ENCODE peak calls at places on chromosomes 16 and 17, in seven cellular contexts. C is astrocyte of the spinal cord; P is GM12864; I is heart right ventricle; O is fibroblast of the aortic adventitia; B is thoracic aorta; R is CD8-positive, alpha-beta T cell. Y is an unnamed sample.

GRCh38 chr17:64264891-64265290 is 1.8 kb upstream of the TEX2 start:
- DNase-seq in C (no peak), P (no peak), I (no peak), O (no peak), B (no peak), R (no peak), Y (no peak)

GRCh38 chr16:21160276-21160675 is 1.8 kb downstream of the LDAF1 start:
- DNase-seq in C (no peak), P (no peak), I (no peak), O (no peak), B (no peak), R (no peak), Y (no peak)

GRCh38 chr17:74303300-74303699 is 22.7 kb upstream of the KIF19 start:
- DNase-seq in C (no peak), P (no peak), I (no peak), O (no peak), B (no peak), R (no peak), Y (no peak)

GRCh38 chr17:6930754-6931153 is 65.1 kb upstream of the ALOX12 start:
- DNase-seq in C (no peak), P (no peak), I (no peak), O (peak; percentile 31), B (no peak), R (no peak), Y (no peak)

GRCh38 chr17:21253646-21254441 is 634 bp upstream of the NATD1 start:
- DNase-seq in C (no peak), P (no peak), I (no peak), O (no peak), B (no peak), R (no peak), Y (no peak)

GRCh38 chr16:87380403-87380802 is 3.2 kb downstream of the FBXO31 start:
- DNase-seq in C (no peak), P (no peak), I (no peak), O (no peak), B (no peak), R (no peak), Y (no peak)

GRCh38 chr16:23398987-23399805 is 53.8 kb downstream of the COG7 start:
- DNase-seq in C (peak; percentile 45), P (no peak), I (peak; percentile 40), O (peak; percentile 4), B (no peak), R (no peak), Y (no peak)

GRCh38 chr17:78925662-78926555 is 722 bp upstream of the TIMP2 start:
- DNase-seq in C (peak; percentile 77), P (no peak), I (peak; percentile 75), O (peak; percentile 89), B (peak; percentile 82), R (no peak), Y (no peak)

GRCh38 chr17:48045270-48046001 is 2.7 kb upstream of the NFE2L1 start:
- DNase-seq in C (no peak), P (no peak), I (no peak), O (no peak), B (no peak), R (no peak), Y (no peak)

GRCh38 chr17:2090804-2091534 is 36.1 kb downstream of the HIC1 start:
- DNase-seq in C (peak; percentile 94), P (no peak), I (peak; percentile 50), O (peak; percentile 93), B (no peak), R (no peak), Y (no peak)
- TF ChIP-seq CTCF in C (peak; percentile 54), P (no peak), I (no peak), O (peak; percentile 71), B (peak; percentile 23), R (no peak), Y (no peak)

GRCh38 chr17:38883592-38884526 is 14.0 kb downstream of the LASP1 start:
- DNase-seq in C (peak; percentile 46), P (no peak), I (no peak), O (no peak), B (no peak), R (no peak), Y (no peak)
- TF ChIP-seq CTCF in C (peak; percentile 13), P (peak; percentile 26), I (no peak), O (no peak), B (no peak), R (no peak), Y (no peak)

GRCh38 chr16:77375396-77375795 is 59.4 kb downstream of the ADAMTS18 start:
- DNase-seq in C (no peak), P (no peak), I (no peak), O (no peak), B (no peak), R (no peak), Y (no peak)

GRCh38 chr16:77374384-77374783 is 60.5 kb downstream of the ADAMTS18 start:
- DNase-seq in C (no peak), P (no peak), I (no peak), O (no peak), B (no peak), R (no peak), Y (no peak)

GRCh38 chr16:77373726-77374125 is 61.1 kb downstream of the ADAMTS18 start:
- DNase-seq in C (no peak), P (no peak), I (no peak), O (no peak), B (no peak), R (no peak), Y (no peak)

DNA sequence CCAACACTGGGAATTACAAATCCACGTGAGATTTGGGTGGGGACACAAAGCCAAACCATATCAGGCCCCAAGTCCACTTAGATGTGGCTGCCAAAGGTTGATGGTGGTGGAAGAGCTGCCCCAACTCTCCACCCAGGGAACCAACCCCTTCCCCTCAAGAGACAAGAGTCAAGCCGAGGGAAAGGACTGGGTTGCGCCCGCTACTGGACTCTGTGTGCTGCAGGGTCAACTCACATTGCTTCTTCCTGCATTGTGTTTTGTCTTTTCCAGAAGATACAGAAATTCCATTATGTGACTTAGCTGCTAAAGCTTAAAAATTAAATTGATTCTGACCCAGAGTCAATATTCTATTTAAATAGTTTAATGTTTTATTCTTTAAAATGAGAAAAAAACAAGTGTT is 58.5 kb downstream of the ADAMTS18 start:
- DNase-seq in C (no peak), P (no peak), I (no peak), O (no peak), B (no peak), R (no peak), Y (no peak)
- TF ChIP-seq CTCF in C (no peak), P (peak; percentile 72), I (no peak), O (no peak), B (no peak), R (no peak), Y (no peak)

GRCh38 chr17:71202449-71202848 is 918.4 kb upstream of the SOX9 start:
- DNase-seq in C (no peak), P (no peak), I (no peak), O (no peak), B (no peak), R (no peak), Y (no peak)
- TF ChIP-seq CTCF in C (no peak), P (no peak), I (no peak), O (no peak), B (no peak), R (no peak), Y (no peak)

GRCh38 chr16:14485131-14485551 is 144.9 kb downstream of the PARN start:
- DNase-seq in C (peak; percentile 24), P (no peak), I (no peak), O (peak; percentile 48), B (no peak), R (no peak), Y (no peak)
- TF ChIP-seq CTCF in C (no peak), P (no peak), I (no peak), O (no peak), B (no peak), R (no peak), Y (no peak)

GRCh38 chr16:88483392-88483641 is 30.2 kb downstream of the ZFPM1 start:
- DNase-seq in C (no peak), P (no peak), I (no peak), O (no peak), B (no peak), R (no peak), Y (no peak)
- TF ChIP-seq CTCF in C (no peak), P (no peak), I (no peak), O (no peak), B (no peak), R (no peak), Y (no peak)

GRCh38 chr16:67404740-67405226 is 11.5 kb upstream of the TPPP3 start:
- DNase-seq in C (no peak), P (no peak), I (no peak), O (no peak), B (no peak), R (no peak), Y (no peak)
- TF ChIP-seq CTCF in C (no peak), P (no peak), I (no peak), O (no peak), B (no peak), R (no peak), Y (no peak)